ENCODE peak calls at places on chromosomes 3 and 15, in nine cellular contexts. U, I, M, E, K, D, S, O and N are unnamed samples.

GRCh38 chr3:76685858-76686257 is 354.0 kb upstream of the ROBO2 start:
- DNase-seq in K (peak), O (no peak), S (no peak), M (no peak), E (no peak), D (no peak), I (no peak), U (no peak), N (no peak)

GRCh38 chr15:36401586-36401966 is 177.8 kb upstream of the CDIN1 start:
- DNase-seq in S (no peak), M (no peak), O (no peak), D (no peak), U (peak), E (no peak), K (no peak), I (no peak), N (no peak)

GRCh38 chr3:38281895-38282686 is at the start of gene SLC22A14:
- DNase-seq in K (no peak), U (no peak), E (no peak), I (no peak), O (peak), S (peak), M (no peak), D (no peak), N (no peak)

GRCh38 chr3:132662212-132662611 is 2.1 kb downstream of the UBA5 start:
- DNase-seq in S (no peak), E (no peak), O (no peak), I (no peak), U (no peak), D (no peak), K (no peak), M (no peak), N (no peak)

GRCh38 chr3:105214575-105214974 is 152.1 kb upstream of the ALCAM start:
- DNase-seq in D (no peak), K (no peak), I (no peak), E (no peak), M (no peak), S (no peak), U (no peak), O (peak), N (no peak)

GRCh38 chr3:32239638-32240550 is 1.4 kb downstream of the CMTM8 start:
- DNase-seq in I (peak), U (peak), O (no peak), K (no peak), M (no peak), E (no peak), S (peak), D (no peak), N (peak)

GRCh38 chr3:150699068-150699635 is 4.6 kb downstream of the ERICH6 start:
- DNase-seq in M (no peak), E (no peak), U (peak), O (peak), S (peak), D (no peak), K (peak), I (no peak), N (peak)

GRCh38 chr15:96735621-96736020 is 405.1 kb downstream of the NR2F2 start:
- DNase-seq in O (no peak), U (no peak), I (no peak), D (no peak), S (no peak), M (no peak), K (no peak), E (no peak), N (no peak)

GRCh38 chr15:69653846-69654245 is 201.2 kb downstream of the RPLP1 start:
- DNase-seq in S (no peak), D (no peak), U (no peak), O (no peak), E (no peak), M (no peak), I (no peak), K (no peak), N (no peak)

GRCh38 chr15:62809106-62809967 is 233.2 kb upstream of the TPM1 start:
- DNase-seq in I (no peak), O (peak), U (peak), S (no peak), K (peak), M (no peak), E (no peak), D (no peak), N (peak)

GRCh38 chr3:11059090-11059798 is 66.7 kb downstream of the SLC6A1 start:
- DNase-seq in S (peak), E (peak), D (peak), U (peak), K (peak), M (peak), O (peak), I (peak), N (peak)

GRCh38 chr3:108420926-108421325 is 89.5 kb downstream of the MYH15 start:
- DNase-seq in O (peak), U (peak), E (no peak), S (no peak), M (no peak), I (no peak), D (no peak), K (peak), N (peak)

GRCh38 chr3:157078131-157078835 is 81.7 kb downstream of the CCNL1 start:
- DNase-seq in D (no peak), M (no peak), I (no peak), K (no peak), U (no peak), S (no peak), E (no peak), O (no peak), N (no peak)

GRCh38 chr15:80633235-80633634 is 61.9 kb upstream of the ABHD17C start:
- DNase-seq in I (no peak), K (no peak), D (no peak), E (no peak), M (no peak), O (no peak), S (no peak), U (no peak), N (no peak)

GRCh38 chr3:126259411-126260391 is 79.3 kb upstream of the ALDH1L1 start:
- DNase-seq in M (peak), D (peak), U (peak), E (peak), O (no peak), S (peak), I (no peak), K (no peak), N (no peak)

GRCh38 chr3:120689395-120689794 is 7.4 kb upstream of the HGD start:
- DNase-seq in U (no peak), M (no peak), K (no peak), E (no peak), I (no peak), D (no peak), O (no peak), S (no peak), N (no peak)

GRCh38 chr15:56215769-56216168 is 27.9 kb downstream of the RFX7 start:
- DNase-seq in U (peak), O (no peak), K (peak), M (no peak), I (no peak), S (no peak), D (no peak), E (no peak), N (no peak)

GRCh38 chr3:43163895-43164493 is 58.1 kb upstream of the POMGNT2 start:
- DNase-seq in D (no peak), U (no peak), I (peak), M (no peak), S (no peak), O (no peak), E (no peak), K (no peak), N (no peak)

GRCh38 chr3:43162573-43163084 is 56.8 kb upstream of the POMGNT2 start:
- DNase-seq in E (no peak), M (no peak), K (no peak), U (no peak), S (no peak), D (no peak), O (no peak), I (peak), N (no peak)

GRCh38 chr3:43160664-43161063 is 54.8 kb upstream of the POMGNT2 start:
- DNase-seq in E (no peak), D (no peak), I (no peak), U (no peak), S (no peak), M (no peak), O (no peak), K (no peak), N (no peak)

GRCh38 chr3:43159496-43160255 is 53.8 kb upstream of the POMGNT2 start:
- DNase-seq in D (no peak), O (no peak), S (no peak), U (no peak), M (no peak), I (no peak), E (no peak), K (no peak), N (no peak)

DNA sequence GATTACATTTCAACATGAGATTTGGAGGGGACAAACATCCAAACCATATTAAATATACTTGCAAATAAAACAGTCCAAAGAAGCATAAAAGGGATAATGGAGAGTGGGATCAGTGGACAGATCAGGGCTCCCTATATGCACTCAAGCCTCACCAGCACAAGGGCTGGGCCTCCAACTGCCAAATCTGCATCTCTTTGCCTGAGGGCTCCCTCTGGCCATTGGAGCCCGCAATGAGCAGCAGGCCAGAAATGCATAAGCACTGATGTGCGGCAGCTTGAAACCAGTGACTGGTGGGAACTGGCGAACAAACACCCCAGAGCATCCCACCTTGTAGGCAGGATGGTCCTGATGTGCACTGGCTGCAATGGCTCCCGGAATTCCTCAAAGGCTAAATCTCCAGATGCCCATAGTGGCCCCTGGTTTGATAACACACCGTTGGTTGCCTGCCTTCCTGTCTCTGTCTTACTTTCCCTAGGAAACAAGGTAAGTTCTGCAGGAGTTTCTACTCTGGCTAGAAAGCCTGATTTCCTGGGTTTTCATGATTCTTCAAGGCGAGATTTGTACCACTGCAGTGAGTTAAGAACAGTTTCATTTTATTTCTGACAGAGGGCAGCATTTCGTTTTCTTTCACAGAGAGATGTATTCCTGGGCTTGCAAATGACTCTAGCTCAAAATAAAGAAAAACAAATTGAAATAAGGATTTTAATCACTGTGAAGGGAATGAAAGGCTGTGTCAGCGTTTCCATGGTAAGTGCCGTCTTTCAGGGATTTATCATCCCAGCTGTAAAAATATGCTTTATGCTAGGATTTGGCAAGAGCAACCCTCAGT is 56.0 kb upstream of the POMGNT2 start:
- DNase-seq in O (no peak), I (no peak), M (no peak), U (peak), S (no peak), D (no peak), E (no peak), K (no peak), N (peak)
- TF ChIP-seq CTCF in O (peak), I (peak), M (peak), U (peak), S (no peak), D (peak), E (peak), K (peak), N (no peak)

DNA sequence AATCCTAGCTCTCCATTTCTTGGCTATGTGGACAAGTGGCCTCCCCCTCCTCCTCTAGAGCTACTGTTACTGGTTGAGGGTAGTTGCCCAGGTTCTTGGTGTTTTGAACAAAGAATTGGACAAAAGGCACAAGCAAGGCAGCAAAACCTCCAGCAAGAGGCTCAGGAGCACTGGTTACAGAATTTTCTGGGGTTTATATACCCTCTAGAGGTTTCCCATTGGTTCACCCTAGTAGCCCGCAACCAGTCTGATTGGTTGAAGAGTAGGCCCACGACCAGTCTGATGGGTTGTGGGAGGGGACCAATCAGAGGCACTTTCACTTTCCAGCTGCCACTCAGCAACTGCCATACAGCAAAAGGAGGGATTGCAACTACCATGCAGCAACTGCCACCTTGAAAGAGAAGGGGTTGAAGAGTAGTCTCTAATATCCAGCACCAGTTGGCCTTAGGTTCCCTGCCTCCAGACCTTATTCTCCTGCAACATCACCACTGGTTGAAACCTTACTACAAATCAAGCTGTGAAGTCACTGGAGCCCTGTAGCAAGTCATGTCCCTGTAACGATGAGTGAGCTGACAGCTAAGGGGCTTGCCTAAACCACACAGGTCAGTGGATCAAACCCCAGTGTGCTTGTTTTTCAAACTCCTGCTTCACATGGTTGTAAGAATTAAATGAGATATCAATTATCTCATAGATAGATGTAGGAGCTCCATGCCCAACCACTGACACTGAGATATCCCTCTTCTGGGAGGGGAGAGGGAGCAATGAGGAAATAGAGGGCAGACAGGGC is 2.9 kb upstream of the C15orf39 start:
- DNase-seq in S (peak), K (no peak), O (peak), E (no peak), M (no peak), U (peak), D (no peak), I (no peak), N (peak)
- H3K27ac ChIP-seq in S (peak), K (no peak), O (no peak), E (peak), M (peak), U (no peak), D (no peak), I (no peak), N (no peak)

GRCh38 chr3:123159926-123160635 is 41.7 kb upstream of the SEC22A start:
- DNase-seq in I (no peak), D (no peak), M (no peak), K (peak), O (no peak), E (no peak), S (no peak), U (peak), N (no peak)

GRCh38 chr3:123158330-123158729 is 43.4 kb upstream of the SEC22A start:
- DNase-seq in S (no peak), O (no peak), M (no peak), D (no peak), E (no peak), K (no peak), U (no peak), I (no peak), N (no peak)

GRCh38 chr3:123158899-123159390 is 42.8 kb upstream of the SEC22A start:
- DNase-seq in K (no peak), D (no peak), U (no peak), E (no peak), O (no peak), S (no peak), M (no peak), I (no peak), N (no peak)

GRCh38 chr3:123163146-123163545 is 38.6 kb upstream of the SEC22A start:
- DNase-seq in U (no peak), E (no peak), O (no peak), I (no peak), K (no peak), M (no peak), S (no peak), D (no peak), N (no peak)

GRCh38 chr3:123161167-123161566 is 40.6 kb upstream of the SEC22A start:
- DNase-seq in M (no peak), E (no peak), O (no peak), D (no peak), U (no peak), K (no peak), I (no peak), S (no peak), N (no peak)
- TF ChIP-seq CTCF in M (no peak), E (no peak), O (no peak), D (no peak), U (no peak), K (no peak), I (no peak), S (no peak), N (no peak)

GRCh38 chr3:177598110-177598833 is 401.0 kb upstream of the TBL1XR1 start:
- DNase-seq in I (no peak), U (peak), E (no peak), M (no peak), K (peak), O (no peak), D (no peak), S (no peak), N (no peak)
- H3K27ac ChIP-seq in I (no peak), U (no peak), E (peak), M (peak), K (peak), O (peak), D (peak), S (peak), N (no peak)

DNA sequence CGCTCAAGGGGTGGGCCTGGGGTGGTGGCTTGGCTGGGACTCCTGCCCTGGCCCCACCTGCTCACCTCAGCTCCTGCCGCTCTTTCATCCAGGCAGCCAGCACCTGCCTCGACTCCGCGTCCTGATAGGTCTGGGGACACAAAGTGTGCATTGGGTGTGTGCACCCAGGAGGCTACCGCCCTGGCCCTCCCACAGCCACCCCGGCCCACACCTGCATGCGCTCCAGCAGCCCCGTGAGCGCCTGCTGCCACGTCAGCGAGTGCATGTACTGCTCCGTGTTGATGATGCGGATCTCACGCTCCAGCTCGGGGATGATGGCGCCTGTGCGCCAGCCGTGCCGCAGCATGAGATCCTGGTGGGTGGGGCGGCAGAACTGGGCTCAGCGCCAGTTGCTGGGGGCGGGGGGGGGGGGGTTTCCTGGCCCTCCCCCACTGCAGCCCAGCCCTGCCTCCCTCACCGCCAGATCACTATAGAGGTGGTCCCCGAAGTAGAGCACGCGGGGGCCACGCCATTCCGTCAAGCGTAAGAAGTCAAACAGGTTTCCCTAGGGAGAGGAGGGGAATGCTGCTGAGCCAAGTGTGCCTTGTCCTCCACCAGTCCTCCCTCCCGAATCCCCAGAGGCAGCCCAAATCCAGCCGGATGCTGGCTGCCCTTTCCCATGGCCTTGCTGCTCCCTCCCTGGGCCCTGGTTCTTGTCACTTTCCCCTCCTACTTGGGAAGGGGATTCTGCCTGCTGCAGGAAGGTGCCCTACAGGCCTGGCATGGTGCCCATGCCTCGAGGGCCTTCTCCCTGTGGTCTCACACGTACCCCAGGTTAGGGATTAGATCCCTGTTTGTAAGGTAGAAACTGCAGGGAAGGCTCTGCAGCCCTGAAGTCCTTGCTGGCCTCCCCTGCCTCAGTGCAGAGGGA is 8.7 kb downstream of the NT5DC2 start:
- DNase-seq in O (no peak), K (no peak), U (no peak), D (peak), M (no peak), S (no peak), E (peak), I (no peak), N (no peak)
- TF ChIP-seq CTCF in O (no peak), K (no peak), U (no peak), D (no peak), M (no peak), S (no peak), E (no peak), I (no peak), N (no peak)